ENCODE peak calls at places on chromosomes 11 and 22, in seven cellular contexts. Y, W, G, X, A, M and I are unnamed samples.

GRCh38 chr22:29907753-29908515 is 25.0 kb downstream of the MTMR3 start:
- DNase-seq in Y (no peak), W (no peak), G (peak; percentile 99), X (peak; percentile 91), A (no peak), M (peak; percentile 93), I (peak; percentile 47)

GRCh38 chr22:34068011-34068410 is 147.7 kb upstream of the LARGE1 start:
- DNase-seq in Y (no peak), W (no peak), G (no peak), X (no peak), A (no peak), M (no peak), I (no peak)

GRCh38 chr11:75593337-75593915 is 31.4 kb downstream of the SERPINH1 start:
- DNase-seq in Y (no peak), W (no peak), G (no peak), X (no peak), A (no peak), M (no peak), I (no peak)

GRCh38 chr11:106403751-106404150 is 326.3 kb downstream of the AASDHPPT start:
- DNase-seq in Y (no peak), W (no peak), G (no peak), X (no peak), A (no peak), M (peak; percentile 65), I (no peak)

GRCh38 chr11:3107608-3108182 is 50.5 kb upstream of the CARS1 start:
- DNase-seq in Y (no peak), W (no peak), G (no peak), X (no peak), A (peak; percentile 35), M (no peak), I (no peak)

GRCh38 chr11:72813740-72814138 is 472 bp upstream of the ATG16L2 start:
- DNase-seq in Y (no peak), W (no peak), G (peak; percentile 66), X (no peak), A (peak; percentile 75), M (peak; percentile 83), I (no peak)

GRCh38 chr11:75229466-75229865 is 11.1 kb upstream of the TPBGL start:
- DNase-seq in Y (no peak), W (no peak), G (no peak), X (no peak), A (no peak), M (no peak), I (no peak)

GRCh38 chr22:47918276-47918928 is 1156.0 kb downstream of the TBC1D22A start:
- DNase-seq in Y (no peak), W (no peak), G (no peak), X (no peak), A (no peak), M (no peak), I (no peak)

GRCh38 chr11:8035225-8035846 is 45.7 kb upstream of the TUB start:
- DNase-seq in Y (no peak), W (no peak), G (no peak), X (no peak), A (no peak), M (no peak), I (no peak)

GRCh38 chr11:83566948-83567347 is 280.8 kb upstream of the CCDC90B start:
- DNase-seq in Y (no peak), W (no peak), G (peak; percentile 83), X (peak; percentile 86), A (no peak), M (no peak), I (peak; percentile 69)

GRCh38 chr11:130831506-130832385 is 84.5 kb downstream of the SNX19 start:
- DNase-seq in Y (no peak), W (no peak), G (peak; percentile 22), X (no peak), A (no peak), M (no peak), I (peak; percentile 38)

GRCh38 chr11:117197516-117198456 is 1.4 kb upstream of the TAGLN start:
- DNase-seq in Y (no peak), W (peak; percentile 77), G (peak; percentile 32), X (no peak), A (peak; percentile 87), M (no peak), I (peak; percentile 90)

GRCh38 chr11:24760681-24761080 is 263.8 kb downstream of the LUZP2 start:
- DNase-seq in Y (no peak), W (no peak), G (peak; percentile 30), X (peak; percentile 34), A (no peak), M (no peak), I (no peak)

DNA sequence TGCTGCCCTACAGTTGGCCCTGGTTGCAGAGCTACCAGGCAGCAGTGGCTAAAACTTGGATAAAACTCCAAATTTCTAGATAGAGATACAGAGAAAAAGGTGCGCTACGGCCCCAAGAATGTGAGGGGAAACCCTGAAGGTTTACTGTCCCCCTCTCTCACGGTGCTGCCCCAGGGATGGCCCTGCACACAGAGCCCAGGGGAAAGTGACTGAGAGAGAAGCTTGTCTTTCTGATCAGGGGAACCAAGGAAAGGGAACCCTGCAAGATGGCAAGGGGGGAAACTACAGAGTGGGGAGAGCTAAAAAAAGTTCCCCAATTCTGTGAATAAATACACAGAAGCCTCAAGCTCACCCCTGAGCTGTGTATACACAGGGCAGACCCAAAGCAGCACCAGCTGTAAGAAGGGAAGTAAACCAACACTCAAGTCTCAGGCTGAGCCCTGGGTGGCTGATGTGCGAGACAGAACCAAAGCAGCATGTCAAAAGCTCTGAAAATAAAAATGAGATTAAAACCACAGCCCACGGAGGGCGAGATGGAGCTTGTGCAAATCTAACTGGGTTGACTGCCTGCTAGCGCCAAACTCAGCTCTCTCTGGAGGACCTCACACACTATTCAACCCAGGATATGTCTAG is 22.1 kb downstream of the GNB1L start:
- DNase-seq in Y (no peak), W (no peak), G (no peak), X (no peak), A (no peak), M (no peak), I (no peak)
- H3K18ac ChIP-seq in Y (no peak overlapping the region), W (no peak overlapping the region), G (no peak overlapping the region), X (no peak overlapping the region), A (no peak overlapping the region), M (no peak overlapping the region), I (no peak overlapping the region)

GRCh38 chr11:62882428-62882742 is 1.7 kb downstream of the SLC3A2 start:
- DNase-seq in Y (no peak), W (no peak), G (no peak), X (no peak), A (no peak), M (no peak), I (no peak)
- H3K18ac ChIP-seq in Y (no peak overlapping the region), W (no peak overlapping the region), G (peak overlapping the region; percentile 45), X (no peak overlapping the region), A (no peak overlapping the region), M (no peak overlapping the region), I (no peak overlapping the region)

DNA sequence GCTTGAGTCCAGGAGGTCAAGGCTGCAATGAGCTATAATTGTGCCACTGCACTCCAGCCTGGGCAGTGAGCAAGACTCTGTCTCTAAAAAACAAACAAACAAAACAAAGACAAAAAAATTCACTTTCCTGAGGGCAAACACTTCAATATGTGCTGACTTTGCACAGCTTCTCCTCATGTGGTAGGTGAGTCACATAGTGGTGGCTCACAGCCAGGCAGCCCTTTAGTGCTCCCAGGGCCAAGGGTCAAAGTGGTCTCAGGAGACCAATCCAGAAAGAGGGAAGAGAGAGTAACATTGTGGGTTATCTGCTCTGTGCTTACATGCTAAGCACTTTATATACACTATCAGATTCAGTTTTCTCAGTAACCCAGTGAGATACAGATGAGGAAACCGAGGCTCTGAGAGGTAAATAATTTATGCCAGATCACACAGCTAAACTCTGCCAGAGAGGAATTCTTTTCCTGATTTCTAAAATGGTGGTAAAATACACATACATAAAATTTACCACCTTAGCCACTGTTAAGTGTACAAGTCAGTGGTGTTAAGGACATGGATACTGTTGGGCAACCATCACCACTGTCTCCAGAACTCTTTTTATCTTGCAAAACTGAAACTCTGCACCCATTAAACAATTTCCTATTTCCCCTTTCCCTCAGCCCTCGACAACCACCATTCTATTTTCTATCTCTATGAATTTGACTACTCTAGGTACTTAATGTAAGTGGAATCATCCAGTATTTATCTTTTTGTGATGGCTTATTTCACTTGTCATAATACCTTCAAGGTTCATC is 231.7 kb upstream of the NARS2 start:
- DNase-seq in Y (no peak), W (no peak), G (no peak), X (peak; percentile 76), A (no peak), M (peak; percentile 70), I (no peak)
- H3K18ac ChIP-seq in Y (no peak overlapping the region), W (no peak overlapping the region), G (peak overlapping the region; percentile 44), X (no peak overlapping the region), A (no peak overlapping the region), M (no peak overlapping the region), I (no peak overlapping the region)

GRCh38 chr22:19730662-19731360 is 7.5 kb downstream of the GP1BB start:
- DNase-seq in Y (peak; percentile 79), W (no peak), G (peak; percentile 67), X (peak; percentile 72), A (peak; percentile 84), M (peak; percentile 57), I (peak; percentile 66)

GRCh38 chr22:19728271-19728670 is 4.9 kb downstream of the GP1BB start:
- DNase-seq in Y (no peak), W (no peak), G (no peak), X (no peak), A (no peak), M (no peak), I (no peak)

GRCh38 chr22:19728836-19729235 is 5.5 kb downstream of the GP1BB start:
- DNase-seq in Y (no peak), W (no peak), G (no peak), X (no peak), A (no peak), M (no peak), I (no peak)

GRCh38 chr22:19730141-19730661 is 6.9 kb downstream of the GP1BB start:
- DNase-seq in Y (no peak), W (no peak), G (no peak), X (no peak), A (no peak), M (no peak), I (no peak)

DNA sequence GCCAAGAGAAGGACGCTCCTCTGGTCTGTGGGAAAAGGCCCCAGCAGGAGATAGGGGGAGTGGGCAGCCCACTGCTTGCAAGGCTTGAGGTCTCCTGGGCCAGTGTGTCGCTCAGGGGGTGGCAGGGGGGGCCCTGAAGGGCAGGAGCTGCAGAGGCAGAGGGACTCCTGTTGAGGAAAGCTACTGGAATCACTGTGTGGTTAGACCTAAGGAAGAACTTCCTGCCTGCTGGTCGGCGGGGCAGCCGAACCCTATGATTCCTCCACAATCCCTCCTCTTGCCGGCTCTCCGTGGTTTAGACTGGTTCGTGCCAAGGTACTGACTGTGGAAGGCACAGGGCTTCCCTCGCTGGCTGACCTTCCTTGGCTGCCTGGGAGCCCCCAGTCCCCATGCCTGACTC is 6.2 kb downstream of the GP1BB start:
- DNase-seq in Y (no peak), W (no peak), G (no peak), X (no peak), A (no peak), M (no peak), I (no peak)
- H3K18ac ChIP-seq in Y (no peak overlapping the region), W (no peak overlapping the region), G (no peak overlapping the region), X (no peak overlapping the region), A (no peak overlapping the region), M (no peak overlapping the region), I (no peak overlapping the region)